ENCODE peak calls at places on chromosomes 6 and 20, in nine cellular contexts. S is GM23338, Z is HL-60, A is HCT116, U is H1, T is SK-N-MC, O is prostate gland, L is stomach, W is spleen. P is an unnamed sample.

GRCh38 chr6:105112577-105112976 is 67.2 kb downstream of the POPDC3 start:
- DNase-seq in S (peak; percentile 44), Z (no peak), A (no peak), U (no peak), T (no peak), O (no peak), L (no peak), W (no peak), P (no peak)

GRCh38 chr6:47729019-47729418 is 30.6 kb downstream of the ADGRF4 start:
- DNase-seq in S (no peak), Z (no peak), A (no peak), U (no peak), T (no peak), O (no peak), L (no peak), W (no peak), P (no peak)

GRCh38 chr6:127345521-127345920 is 2.1 kb upstream of the ECHDC1 start:
- DNase-seq in S (no peak), Z (no peak), A (peak; percentile 40), U (no peak), T (no peak), O (no peak), L (no peak), W (no peak), P (no peak)

GRCh38 chr6:96465321-96465903 is 56.2 kb upstream of the UFL1 start:
- DNase-seq in S (no peak), Z (no peak), A (no peak), U (no peak), T (no peak), O (no peak), L (no peak), W (no peak), P (no peak)

GRCh38 chr20:59776059-59776603 is 157.3 kb downstream of the SYCP2 start:
- DNase-seq in S (no peak), Z (no peak), A (no peak), U (peak; percentile 2), T (no peak), O (no peak), L (peak; percentile 14), W (no peak), P (no peak)

GRCh38 chr6:26059901-26060300 is 27.3 kb upstream of the HFE start:
- DNase-seq in S (no peak), Z (no peak), A (no peak), U (no peak), T (no peak), O (no peak), L (no peak), W (no peak), P (no peak)

GRCh38 chr6:16216501-16217155 is 21.8 kb upstream of the GMPR start:
- DNase-seq in S (peak; percentile 44), Z (no peak), A (no peak), U (peak; percentile 54), T (no peak), O (no peak), L (no peak), W (no peak), P (no peak)

GRCh38 chr6:11653028-11653583 is 115.6 kb downstream of the TMEM170B start:
- DNase-seq in S (peak; percentile 8), Z (peak; percentile 5), A (no peak), U (no peak), T (no peak), O (no peak), L (no peak), W (no peak), P (no peak)

GRCh38 chr6:107185570-107185969 is 70.3 kb upstream of the BEND3 start:
- DNase-seq in S (peak; percentile 63), Z (no peak), A (no peak), U (no peak), T (no peak), O (peak; percentile 42), L (no peak), W (no peak), P (no peak)

GRCh38 chr6:90406142-90406794 is 109.6 kb upstream of the BACH2 start:
- DNase-seq in S (no peak), Z (no peak), A (peak; percentile 32), U (no peak), T (no peak), O (no peak), L (no peak), W (no peak), P (no peak)

GRCh38 chr6:169079650-169080049 is 174.0 kb downstream of the THBS2 start:
- DNase-seq in S (no peak), Z (no peak), A (no peak), U (no peak), T (no peak), O (no peak), L (no peak), W (no peak), P (no peak)

GRCh38 chr20:19620471-19620870 is 137.6 kb upstream of the RIN2 start:
- DNase-seq in S (peak; percentile 73), Z (no peak), A (no peak), U (no peak), T (no peak), O (no peak), L (no peak), W (no peak), P (no peak)

DNA sequence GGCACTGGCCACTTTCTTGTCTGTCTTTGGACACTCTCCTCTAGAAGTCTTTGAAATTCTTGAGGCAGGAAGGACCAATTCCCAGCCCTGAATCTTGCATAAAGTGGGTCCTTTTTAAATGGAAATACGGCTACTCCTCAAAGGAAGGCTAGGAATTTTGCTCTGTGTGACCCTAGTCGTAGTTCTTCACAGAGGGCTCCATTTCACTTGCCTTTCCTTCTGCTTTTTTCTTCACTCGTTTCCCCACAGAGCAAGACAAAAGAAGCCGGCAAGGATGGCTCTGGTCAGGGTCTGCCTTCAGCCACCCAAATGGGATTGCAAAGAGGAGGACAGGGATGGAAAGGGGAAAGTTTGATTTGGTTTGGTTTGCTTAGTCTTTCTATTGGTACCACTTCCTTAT is 25.8 kb downstream of the HLA-E start:
- DNase-seq in S (peak; percentile 72), Z (no peak), A (no peak), U (no peak), T (no peak), O (no peak), L (no peak), W (no peak), P (no peak)
- TF ChIP-seq POLR2AphosphoS5 in S (no peak), Z (no peak), A (no peak), U (no peak), T (no peak), O (no peak), L (no peak), W (no peak), P (no peak)

GRCh38 chr20:47774081-47774777 is 11.1 kb downstream of the SULF2 start:
- DNase-seq in S (no peak), Z (no peak), A (no peak), U (no peak), T (no peak), O (no peak), L (peak; percentile 46), W (no peak), P (no peak)

GRCh38 chr20:47775039-47775438 is 10.2 kb downstream of the SULF2 start:
- DNase-seq in S (no peak), Z (no peak), A (no peak), U (no peak), T (no peak), O (no peak), L (no peak), W (no peak), P (no peak)

GRCh38 chr20:47776639-47777038 is 8.6 kb downstream of the SULF2 start:
- DNase-seq in S (no peak), Z (no peak), A (no peak), U (no peak), T (no peak), O (no peak), L (no peak), W (no peak), P (no peak)

GRCh38 chr20:47770931-47771330 is 14.3 kb downstream of the SULF2 start:
- DNase-seq in S (no peak), Z (no peak), A (no peak), U (no peak), T (no peak), O (no peak), L (no peak), W (no peak), P (no peak)

DNA sequence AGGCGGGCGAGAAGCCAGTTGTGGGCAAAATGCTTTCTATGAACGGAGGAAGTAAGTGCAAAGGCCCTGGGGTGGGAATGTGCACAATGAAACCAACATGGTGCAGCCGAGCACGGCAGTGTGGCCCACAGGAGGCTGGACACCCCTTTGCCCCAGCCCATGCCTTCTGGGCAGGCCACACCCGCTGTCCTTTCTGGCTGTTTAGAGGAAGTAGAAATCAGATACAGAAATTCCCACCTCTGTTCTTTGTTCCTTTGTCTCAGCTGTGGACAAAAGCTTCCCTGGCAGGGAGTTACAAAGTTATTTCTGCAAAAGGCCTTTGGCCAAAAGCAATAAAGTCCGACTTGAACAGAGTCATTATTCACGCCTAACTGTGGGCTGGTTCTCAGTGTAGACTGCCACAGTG is 11.9 kb downstream of the SULF2 start:
- DNase-seq in S (no peak), Z (no peak), A (no peak), U (no peak), T (no peak), O (no peak), L (peak; percentile 39), W (no peak), P (no peak)
- TF ChIP-seq POLR2AphosphoS5 in S (no peak), Z (no peak), A (no peak), U (no peak), T (no peak), O (peak; percentile 51), L (no peak), W (no peak), P (no peak)

GRCh38 chr20:23178806-23179205 is 92.7 kb upstream of the CD93 start:
- DNase-seq in S (no peak), Z (no peak), A (no peak), U (no peak), T (no peak), O (no peak), L (no peak), W (no peak), P (no peak)
- TF ChIP-seq POLR2AphosphoS5 in S (no peak), Z (no peak), A (no peak), U (no peak), T (no peak), O (no peak), L (no peak), W (no peak), P (no peak)

GRCh38 chr20:36018208-36018988 is 50.0 kb downstream of the CNBD2 start:
- DNase-seq in S (no peak), Z (no peak), A (no peak), U (no peak), T (no peak), O (no peak), L (no peak), W (peak; percentile 16), P (no peak)
- TF ChIP-seq POLR2AphosphoS5 in S (no peak), Z (no peak), A (no peak), U (no peak), T (no peak), O (no peak), L (no peak), W (no peak), P (no peak)